ENCODE peak calls at places on chromosomes 2 and 18, in seven cellular contexts. One of them, this sample, is unnamed.

GRCh38 chr2:150134223-150134858 is 353.1 kb downstream of the RND3 start:
- DNase-seq in ELR: no peak
- DNase-seq in NCI-H1694: no peak
- DNase-seq in hippocampal formation: no peak
- DNase-seq in AG10803: peak
- DNase-seq in HTR-8/SVneo: no peak
- DNase-seq in RWPE1: no peak
- DNase-seq in this sample: no peak

GRCh38 chr2:205570641-205571040 is 111.7 kb upstream of the NRP2 start:
- DNase-seq in ELR: no peak
- DNase-seq in NCI-H1694: no peak
- DNase-seq in hippocampal formation: no peak
- DNase-seq in AG10803: no peak
- DNase-seq in HTR-8/SVneo: no peak
- DNase-seq in RWPE1: no peak
- DNase-seq in this sample: no peak

GRCh38 chr2:33247325-33247724 is 229.1 kb upstream of the RASGRP3 start:
- DNase-seq in ELR: no peak
- DNase-seq in NCI-H1694: no peak
- DNase-seq in hippocampal formation: no peak
- DNase-seq in AG10803: no peak
- DNase-seq in HTR-8/SVneo: no peak
- DNase-seq in RWPE1: no peak
- DNase-seq in this sample: no peak

GRCh38 chr2:208847651-208848050 is 441.1 kb downstream of the PTH2R start:
- DNase-seq in ELR: no peak
- DNase-seq in NCI-H1694: no peak
- DNase-seq in hippocampal formation: no peak
- DNase-seq in AG10803: no peak
- DNase-seq in HTR-8/SVneo: no peak
- DNase-seq in RWPE1: no peak
- DNase-seq in this sample: no peak

GRCh38 chr18:77057043-77057442 is 75.5 kb downstream of the MBP start:
- DNase-seq in ELR: no peak
- DNase-seq in NCI-H1694: no peak
- DNase-seq in hippocampal formation: no peak
- DNase-seq in AG10803: peak
- DNase-seq in HTR-8/SVneo: no peak
- DNase-seq in RWPE1: no peak
- DNase-seq in this sample: no peak

GRCh38 chr2:101038455-101039255 is 36.6 kb downstream of the RPL31 start:
- DNase-seq in ELR: peak
- DNase-seq in NCI-H1694: no peak
- DNase-seq in hippocampal formation: no peak
- DNase-seq in AG10803: peak
- DNase-seq in HTR-8/SVneo: peak
- DNase-seq in RWPE1: peak
- DNase-seq in this sample: no peak

GRCh38 chr18:5197032-5197434 is at the start of gene AKAIN1:
- DNase-seq in ELR: no peak
- DNase-seq in NCI-H1694: no peak
- DNase-seq in hippocampal formation: peak
- DNase-seq in AG10803: peak
- DNase-seq in HTR-8/SVneo: no peak
- DNase-seq in RWPE1: peak
- DNase-seq in this sample: no peak

GRCh38 chr2:108288534-108289106 is at the start of gene SULT1C2:
- DNase-seq in ELR: no peak
- DNase-seq in NCI-H1694: no peak
- DNase-seq in hippocampal formation: no peak
- DNase-seq in AG10803: no peak
- DNase-seq in HTR-8/SVneo: peak
- DNase-seq in RWPE1: no peak
- DNase-seq in this sample: no peak

GRCh38 chr2:144490017-144490416 is 29.9 kb downstream of the ZEB2 start:
- DNase-seq in ELR: peak
- DNase-seq in NCI-H1694: no peak
- DNase-seq in hippocampal formation: no peak
- DNase-seq in AG10803: no peak
- DNase-seq in HTR-8/SVneo: no peak
- DNase-seq in RWPE1: no peak
- DNase-seq in this sample: no peak

GRCh38 chr2:145091011-145091744 is 571.3 kb upstream of the ZEB2 start:
- DNase-seq in ELR: peak
- DNase-seq in NCI-H1694: no peak
- DNase-seq in hippocampal formation: no peak
- DNase-seq in AG10803: peak
- DNase-seq in HTR-8/SVneo: no peak
- DNase-seq in RWPE1: no peak
- DNase-seq in this sample: peak

GRCh38 chr2:3115301-3116042 is 262.1 kb downstream of the EIPR1 start:
- DNase-seq in ELR: no peak
- DNase-seq in NCI-H1694: no peak
- DNase-seq in hippocampal formation: no peak
- DNase-seq in AG10803: no peak
- DNase-seq in HTR-8/SVneo: no peak
- DNase-seq in RWPE1: no peak
- DNase-seq in this sample: no peak

GRCh38 chr2:43082111-43082877 is 144.1 kb downstream of the ZFP36L2 start:
- DNase-seq in ELR: peak
- DNase-seq in NCI-H1694: no peak
- DNase-seq in hippocampal formation: no peak
- DNase-seq in AG10803: peak
- DNase-seq in HTR-8/SVneo: peak
- DNase-seq in RWPE1: peak
- DNase-seq in this sample: peak

GRCh38 chr2:84995826-84996225 is 24.9 kb downstream of the KCMF1 start:
- DNase-seq in ELR: no peak
- DNase-seq in NCI-H1694: no peak
- DNase-seq in hippocampal formation: no peak
- DNase-seq in AG10803: no peak
- DNase-seq in HTR-8/SVneo: no peak
- DNase-seq in RWPE1: no peak
- DNase-seq in this sample: no peak

GRCh38 chr18:46946656-46947282 is 29.4 kb downstream of the KATNAL2 start:
- DNase-seq in ELR: peak
- DNase-seq in NCI-H1694: peak
- DNase-seq in hippocampal formation: peak
- DNase-seq in AG10803: peak
- DNase-seq in HTR-8/SVneo: peak
- DNase-seq in RWPE1: peak
- DNase-seq in this sample: peak

GRCh38 chr18:3645384-3646156 is 195.6 kb downstream of the TGIF1 start:
- DNase-seq in ELR: no peak
- DNase-seq in NCI-H1694: no peak
- DNase-seq in hippocampal formation: no peak
- DNase-seq in AG10803: no peak
- DNase-seq in HTR-8/SVneo: no peak
- DNase-seq in RWPE1: no peak
- DNase-seq in this sample: no peak

GRCh38 chr2:61950571-61951315 is 45.3 kb downstream of the COMMD1 start:
- DNase-seq in ELR: no peak
- DNase-seq in NCI-H1694: no peak
- DNase-seq in hippocampal formation: no peak
- DNase-seq in AG10803: no peak
- DNase-seq in HTR-8/SVneo: no peak
- DNase-seq in RWPE1: no peak
- DNase-seq in this sample: no peak

GRCh38 chr18:13451661-13452447 is 233.3 kb downstream of the LDLRAD4 start:
- DNase-seq in ELR: no peak
- DNase-seq in NCI-H1694: no peak
- DNase-seq in hippocampal formation: no peak
- DNase-seq in AG10803: no peak
- DNase-seq in HTR-8/SVneo: no peak
- DNase-seq in RWPE1: no peak
- DNase-seq in this sample: no peak

GRCh38 chr2:170744248-170745002 is 25.8 kb upstream of the ERICH2 start:
- DNase-seq in ELR: no peak
- DNase-seq in NCI-H1694: no peak
- DNase-seq in hippocampal formation: no peak
- DNase-seq in AG10803: no peak
- DNase-seq in HTR-8/SVneo: no peak
- DNase-seq in RWPE1: peak
- DNase-seq in this sample: peak

GRCh38 chr2:19178175-19178574 is 180.2 kb downstream of the OSR1 start:
- DNase-seq in ELR: no peak
- DNase-seq in NCI-H1694: no peak
- DNase-seq in hippocampal formation: no peak
- DNase-seq in AG10803: peak
- DNase-seq in HTR-8/SVneo: no peak
- DNase-seq in RWPE1: no peak
- DNase-seq in this sample: no peak

GRCh38 chr18:3607309-3608098 is 157.5 kb downstream of the TGIF1 start:
- DNase-seq in ELR: no peak
- DNase-seq in NCI-H1694: no peak
- DNase-seq in hippocampal formation: no peak
- DNase-seq in AG10803: no peak
- DNase-seq in HTR-8/SVneo: no peak
- DNase-seq in RWPE1: no peak
- DNase-seq in this sample: no peak

GRCh38 chr2:155109527-155109926 is 411.0 kb downstream of the KCNJ3 start:
- DNase-seq in ELR: no peak
- DNase-seq in NCI-H1694: no peak
- DNase-seq in hippocampal formation: no peak
- DNase-seq in AG10803: no peak
- DNase-seq in HTR-8/SVneo: no peak
- DNase-seq in RWPE1: no peak
- DNase-seq in this sample: no peak

GRCh38 chr18:11661430-11661829 is 27.6 kb upstream of the GNAL start:
- DNase-seq in ELR: no peak
- DNase-seq in NCI-H1694: no peak
- DNase-seq in hippocampal formation: no peak
- DNase-seq in AG10803: no peak
- DNase-seq in HTR-8/SVneo: no peak
- DNase-seq in RWPE1: no peak
- DNase-seq in this sample: no peak

GRCh38 chr18:36271153-36271552 is 26.4 kb upstream of the FHOD3 start:
- DNase-seq in ELR: no peak
- DNase-seq in NCI-H1694: no peak
- DNase-seq in hippocampal formation: no peak
- DNase-seq in AG10803: no peak
- DNase-seq in HTR-8/SVneo: no peak
- DNase-seq in RWPE1: no peak
- DNase-seq in this sample: no peak

GRCh38 chr18:25896178-25896780 is 194.1 kb downstream of the SS18 start:
- DNase-seq in ELR: peak
- DNase-seq in NCI-H1694: peak
- DNase-seq in hippocampal formation: no peak
- DNase-seq in AG10803: peak
- DNase-seq in HTR-8/SVneo: peak
- DNase-seq in RWPE1: peak
- DNase-seq in this sample: peak

GRCh38 chr2:127079358-127079920 is 27.5 kb downstream of the BIN1 start:
- DNase-seq in ELR: no peak
- DNase-seq in NCI-H1694: no peak
- DNase-seq in hippocampal formation: no peak
- DNase-seq in AG10803: no peak
- DNase-seq in HTR-8/SVneo: no peak
- DNase-seq in RWPE1: no peak
- DNase-seq in this sample: no peak

GRCh38 chr2:240567872-240568677 is at the start of gene RNPEPL1:
- DNase-seq in ELR: peak
- DNase-seq in NCI-H1694: no peak
- DNase-seq in hippocampal formation: no peak
- DNase-seq in AG10803: no peak
- DNase-seq in HTR-8/SVneo: peak
- DNase-seq in RWPE1: no peak
- DNase-seq in this sample: no peak

GRCh38 chr2:172081248-172082022 is 3.9 kb upstream of the DLX1 start:
- DNase-seq in ELR: no peak
- DNase-seq in NCI-H1694: no peak
- DNase-seq in hippocampal formation: no peak
- DNase-seq in AG10803: no peak
- DNase-seq in HTR-8/SVneo: no peak
- DNase-seq in RWPE1: no peak
- DNase-seq in this sample: no peak

GRCh38 chr18:40249390-40250080 is 1705.5 kb upstream of the PIK3C3 start:
- DNase-seq in ELR: no peak
- DNase-seq in NCI-H1694: no peak
- DNase-seq in hippocampal formation: no peak
- DNase-seq in AG10803: no peak
- DNase-seq in HTR-8/SVneo: no peak
- DNase-seq in RWPE1: peak
- DNase-seq in this sample: no peak

GRCh38 chr18:23357992-23358594 is 95.0 kb upstream of the RIOK3 start:
- DNase-seq in ELR: no peak
- DNase-seq in NCI-H1694: no peak
- DNase-seq in hippocampal formation: peak
- DNase-seq in AG10803: peak
- DNase-seq in HTR-8/SVneo: no peak
- DNase-seq in RWPE1: no peak
- DNase-seq in this sample: no peak

GRCh38 chr2:170739048-170739447 is 23.9 kb downstream of the SP5 start:
- DNase-seq in ELR: peak
- DNase-seq in NCI-H1694: no peak
- DNase-seq in hippocampal formation: no peak
- DNase-seq in AG10803: peak
- DNase-seq in HTR-8/SVneo: peak
- DNase-seq in RWPE1: peak
- DNase-seq in this sample: peak

GRCh38 chr2:164014068-164014577 is 278.3 kb upstream of the FIGN start:
- DNase-seq in ELR: no peak
- DNase-seq in NCI-H1694: no peak
- DNase-seq in hippocampal formation: peak
- DNase-seq in AG10803: peak
- DNase-seq in HTR-8/SVneo: no peak
- DNase-seq in RWPE1: no peak
- DNase-seq in this sample: no peak

GRCh38 chr2:237894396-237894979 is 35.1 kb downstream of the RAMP1 start:
- DNase-seq in ELR: no peak
- DNase-seq in NCI-H1694: no peak
- DNase-seq in hippocampal formation: no peak
- DNase-seq in AG10803: no peak
- DNase-seq in HTR-8/SVneo: no peak
- DNase-seq in RWPE1: no peak
- DNase-seq in this sample: no peak

GRCh38 chr2:135050684-135051083 is 1.4 kb upstream of the RAB3GAP1 start:
- DNase-seq in ELR: no peak
- DNase-seq in NCI-H1694: no peak
- DNase-seq in hippocampal formation: no peak
- DNase-seq in AG10803: no peak
- DNase-seq in HTR-8/SVneo: no peak
- DNase-seq in RWPE1: no peak
- DNase-seq in this sample: no peak

GRCh38 chr2:112680666-112681101 is 34.9 kb downstream of the SLC20A1 start:
- DNase-seq in ELR: no peak
- DNase-seq in NCI-H1694: no peak
- DNase-seq in hippocampal formation: no peak
- DNase-seq in AG10803: peak
- DNase-seq in HTR-8/SVneo: no peak
- DNase-seq in RWPE1: no peak
- DNase-seq in this sample: no peak

GRCh38 chr2:134258684-134259408 is 5.0 kb downstream of the MGAT5 start:
- DNase-seq in ELR: no peak
- DNase-seq in NCI-H1694: no peak
- DNase-seq in hippocampal formation: peak
- DNase-seq in AG10803: peak
- DNase-seq in HTR-8/SVneo: no peak
- DNase-seq in RWPE1: no peak
- DNase-seq in this sample: no peak

GRCh38 chr18:7338846-7339245 is 108.0 kb downstream of the LRRC30 start:
- DNase-seq in ELR: peak
- DNase-seq in NCI-H1694: no peak
- DNase-seq in hippocampal formation: no peak
- DNase-seq in AG10803: no peak
- DNase-seq in HTR-8/SVneo: no peak
- DNase-seq in RWPE1: no peak
- DNase-seq in this sample: no peak

This sample was measured in HCEC 1CT.